ENCODE peak calls at places on chromosomes 3 and 15, in five cellular contexts. A is mammary epithelial cell; W is fibroblast of the aortic adventitia; M is stimulated activated CD4-positive, alpha-beta T cell treated with anti-CD3 and anti-CD28 coated beads, TNF-alpha, amount 100 ng/mL, for 24 hours; C is frontal cortex. P is an unnamed sample.

GRCh38 chr15:58777107-58777506 is 6.0 kb downstream of the MINDY2 start:
- DNase-seq in C (no peak), M (no peak), W (no peak), A (no peak), P (no peak)

GRCh38 chr3:34856081-34856480 is 783.2 kb upstream of the ARPP21 start:
- DNase-seq in W (no peak), A (no peak), C (no peak), M (no peak), P (no peak)

GRCh38 chr3:3196148-3196861 is 16.8 kb upstream of the CRBN start:
- DNase-seq in W (no peak), M (no peak), C (no peak), A (no peak), P (no peak)

GRCh38 chr3:196684548-196685407 is 27.3 kb downstream of the CEP19 start:
- DNase-seq in W (peak), C (peak), A (peak), M (peak), P (peak)

GRCh38 chr3:63937661-63938651 is 25.8 kb upstream of the SCAANT1 start:
- DNase-seq in A (peak), C (no peak), M (no peak), W (no peak), P (no peak)

GRCh38 chr15:70976856-70977255 is 84.2 kb downstream of the LRRC49 start:
- DNase-seq in W (peak), C (no peak), A (no peak), M (no peak), P (no peak)

GRCh38 chr3:48446425-48447193 is at the start of gene ATRIP:
- DNase-seq in A (peak), M (peak), W (peak), C (peak), P (peak)

GRCh38 chr3:133930341-133930933 is 34.8 kb upstream of the RAB6B start:
- DNase-seq in A (peak), C (peak), W (peak), M (no peak), P (peak)

GRCh38 chr15:57510647-57511046 is 81.1 kb upstream of the MYZAP start:
- DNase-seq in C (no peak), M (no peak), W (peak), A (no peak), P (peak)

GRCh38 chr3:185060655-185061054 is 92.2 kb downstream of the C3orf70 start:
- DNase-seq in M (no peak), W (no peak), C (no peak), A (no peak), P (no peak)

GRCh38 chr3:15982243-15982642 is 184.5 kb upstream of the ANKRD28 start:
- DNase-seq in W (no peak), C (no peak), M (no peak), A (no peak), P (no peak)

GRCh38 chr15:74400915-74401757 is 32.6 kb downstream of the SEMA7A start:
- DNase-seq in W (no peak), M (peak), C (no peak), A (peak), P (no peak)

GRCh38 chr3:194910414-194910979 is 224.8 kb downstream of the FAM43A start:
- DNase-seq in M (no peak), W (no peak), A (no peak), C (no peak), P (peak)

GRCh38 chr3:135090020-135090717 is 295.1 kb downstream of the EPHB1 start:
- DNase-seq in M (no peak), A (no peak), W (no peak), C (no peak), P (no peak)

GRCh38 chr3:94862703-94863102 is 799.8 kb downstream of the NSUN3 start:
- DNase-seq in M (no peak), A (no peak), W (peak), C (no peak), P (no peak)

GRCh38 chr15:41276821-41277220 is 45.8 kb downstream of the CHP1 start:
- DNase-seq in A (peak), W (no peak), C (no peak), M (no peak), P (no peak)

GRCh38 chr3:66098436-66098835 is 59.7 kb upstream of the MAGI1 start:
- DNase-seq in M (no peak), C (no peak), W (peak), A (no peak), P (no peak)

GRCh38 chr3:146550743-146551510 is 6.5 kb upstream of the PLSCR1 start:
- DNase-seq in M (no peak), A (peak), W (peak), C (no peak), P (no peak)

GRCh38 chr3:52080830-52081719 is 24.7 kb upstream of the DUSP7 start:
- DNase-seq in C (no peak), M (no peak), A (no peak), W (no peak), P (no peak)